ENCODE peak calls at places on chromosomes 7 and 10, in eight cellular contexts. A is lung microvascular endothelial cell, B is cerebellum, O is epithelial cell of esophagus, T is stromal cell of bone marrow, F is left cardiac atrium, L is body of pancreas, P is RWPE2. W is an unnamed sample.

GRCh38 chr10:11921800-11922387 is 98.7 kb downstream of the PROSER2 start:
- DNase-seq in A (peak), B (no peak), O (no peak), T (no peak), F (no peak), L (no peak), P (no peak), W (no peak)

GRCh38 chr7:28572321-28573058 is 160.2 kb downstream of the CREB5 start:
- DNase-seq in A (no peak), B (no peak), O (no peak), T (no peak), F (no peak), L (no peak), P (no peak), W (peak)

GRCh38 chr10:125023862-125024495 is 82.1 kb downstream of the ZRANB1 start:
- DNase-seq in A (peak), B (no peak), O (no peak), T (no peak), F (peak), L (peak), P (no peak), W (no peak)

GRCh38 chr7:91041901-91042457 is 222.3 kb upstream of the FZD1 start:
- DNase-seq in A (no peak), B (no peak), O (no peak), T (no peak), F (no peak), L (no peak), P (no peak), W (no peak)

GRCh38 chr10:124462348-124462695 is 699 bp downstream of the LHPP start:
- DNase-seq in A (no peak), B (no peak), O (no peak), T (no peak), F (no peak), L (no peak), P (no peak), W (no peak)

GRCh38 chr10:114403545-114404161 is 649 bp downstream of the AFAP1L2 start:
- DNase-seq in A (no peak), B (peak), O (peak), T (no peak), F (peak), L (peak), P (no peak), W (no peak)

GRCh38 chr7:50962962-50963374 is 180.3 kb upstream of the GRB10 start:
- DNase-seq in A (peak), B (no peak), O (peak), T (peak), F (peak), L (peak), P (peak), W (peak)

GRCh38 chr7:157805716-157806115 is 468.9 kb downstream of the DNAJB6 start:
- DNase-seq in A (no peak), B (no peak), O (no peak), T (no peak), F (no peak), L (no peak), P (no peak), W (no peak)

GRCh38 chr7:106865130-106866115 is at the start of gene PIK3CG:
- DNase-seq in A (peak), B (no peak), O (no peak), T (no peak), F (no peak), L (no peak), P (no peak), W (no peak)

W was measured in Caki2.